ENCODE peak calls at places on chromosomes 13 and 19, in four cellular contexts. G, U, O and N are unnamed samples.
A peak's percentile ranks its signal among the peaks of the same experiment; 100 is the strongest.

GRCh38 chr13:74406439-74406838 is 272.2 kb upstream of the KLF12 start:
- DNase-seq in G (no peak), U (no peak), O (no peak), N (no peak)

GRCh38 chr19:28292822-28293500 is 920.0 kb downstream of the UQCRFS1 start:
- DNase-seq in G (no peak), U (no peak), O (no peak), N (no peak)

GRCh38 chr13:75541287-75541686 is 3.6 kb upstream of the COMMD6 start:
- DNase-seq in G (no peak), U (no peak), O (no peak), N (no peak)

GRCh38 chr19:33471111-33471996 is 50.2 kb downstream of the PEPD start:
- DNase-seq in G (no peak), U (no peak), O (no peak), N (no peak)

GRCh38 chr19:47274891-47275865 is 493 bp downstream of the INAFM1 start:
- DNase-seq in G (no peak), U (no peak), O (no peak), N (peak; percentile 34)

GRCh38 chr13:33742321-33742720 is 75.6 kb upstream of the RFC3 start:
- DNase-seq in G (no peak), U (no peak), O (no peak), N (no peak)

GRCh38 chr19:54165222-54165621 is 5.7 kb upstream of the LENG1 start:
- DNase-seq in G (no peak), U (no peak), O (no peak), N (no peak)

GRCh38 chr13:101455863-101456262 is 3.4 kb downstream of the ITGBL1 start:
- DNase-seq in G (no peak), U (no peak), O (peak; percentile 94), N (peak; percentile 92)

GRCh38 chr19:5470264-5470671 is 15.1 kb downstream of the ZNRF4 start:
- DNase-seq in G (no peak), U (no peak), O (no peak), N (no peak)

GRCh38 chr19:3851254-3852176 is 17.3 kb downstream of the ZFR2 start:
- DNase-seq in G (no peak), U (no peak), O (peak; percentile 71), N (peak; percentile 13)

GRCh38 chr13:111974065-111974640 is 92.8 kb upstream of the SOX1 start:
- DNase-seq in G (no peak), U (no peak), O (no peak), N (no peak)

GRCh38 chr13:23915308-23915707 is 18.0 kb upstream of the C1QTNF9B start:
- DNase-seq in G (no peak), U (no peak), O (peak; percentile 24), N (no peak)

GRCh38 chr19:54095136-54095858 is 5.3 kb downstream of the OSCAR start:
- DNase-seq in G (no peak), U (no peak), O (no peak), N (no peak)

GRCh38 chr19:38720559-38721236 is 23.6 kb downstream of the CAPN12 start:
- DNase-seq in G (no peak), U (no peak), O (no peak), N (no peak)

GRCh38 chr13:51050021-51050886 is 60.8 kb downstream of the C13orf42 start:
- DNase-seq in G (no peak), U (no peak), O (no peak), N (peak; percentile 40)

GRCh38 chr13:109723046-109723445 is 63.3 kb downstream of the IRS2 start:
- DNase-seq in G (no peak), U (no peak), O (no peak), N (no peak)

GRCh38 chr19:15463865-15464371 is 426 bp downstream of the RASAL3 start:
- DNase-seq in G (peak; percentile 45), U (peak; percentile 4), O (no peak), N (no peak)

GRCh38 chr13:114313061-114313860 is 1.0 kb upstream of the CHAMP1 start:
- DNase-seq in G (peak; percentile 11), U (no peak), O (peak; percentile 42), N (no peak)